ENCODE peak calls at places on chromosomes 6 and 20, in four cellular contexts. T is activated naive CD8-positive, alpha-beta T cell treated with anti-CD3 and anti-CD28 coated beads for 36 hours; I is T-helper 17 cell; J is left lung. H is an unnamed sample.
A peak's percentile ranks its signal among the peaks of the same experiment; 100 is the strongest.

GRCh38 chr20:15618912-15619311 is 954.3 kb downstream of the KIF16B start:
- DNase-seq in T (no peak), I (no peak), J (no peak), H (no peak)

GRCh38 chr6:168281826-168282225 is 37.8 kb downstream of the DACT2 start:
- DNase-seq in T (no peak), I (no peak), J (no peak), H (no peak)

GRCh38 chr20:37524859-37525708 is 2.6 kb downstream of the BLCAP start:
- DNase-seq in T (peak; percentile 26), I (no peak), J (no peak), H (no peak)

GRCh38 chr20:10271470-10272219 is 53.0 kb downstream of the SNAP25 start:
- DNase-seq in T (no peak), I (no peak), J (no peak), H (no peak)

GRCh38 chr20:33387177-33387576 is 14.1 kb downstream of the CDK5RAP1 start:
- DNase-seq in T (no peak), I (no peak), J (no peak), H (no peak)

GRCh38 chr6:41377071-41377470 is 41.7 kb downstream of the NCR2 start:
- DNase-seq in T (no peak), I (no peak), J (no peak), H (no peak)

GRCh38 chr6:132760256-132760655 is 2.6 kb upstream of the VNN2 start:
- DNase-seq in T (no peak), I (no peak), J (no peak), H (no peak)

GRCh38 chr6:16345449-16346330 is 107.3 kb downstream of the GMPR start:
- DNase-seq in T (no peak), I (no peak), J (no peak), H (peak; percentile 89)

GRCh38 chr6:32685603-32686002 is 19.1 kb upstream of the HLA-DQB1 start:
- DNase-seq in T (peak; percentile 29), I (peak; percentile 10), J (no peak), H (peak; percentile 13)

GRCh38 chr6:159395614-159396013 is 226.4 kb downstream of the FNDC1 start:
- DNase-seq in T (no peak), I (no peak), J (no peak), H (no peak)

GRCh38 chr20:45765980-45766379 is 25.7 kb downstream of the WFDC3 start:
- DNase-seq in T (no peak), I (no peak), J (no peak), H (no peak)

GRCh38 chr20:36854343-36855240 is 21.3 kb upstream of the TLDC2 start:
- DNase-seq in T (no peak), I (no peak), J (no peak), H (no peak)

GRCh38 chr6:23855497-23856116 is 270.4 kb upstream of the NRSN1 start:
- DNase-seq in T (no peak), I (no peak), J (no peak), H (no peak)

GRCh38 chr6:5556011-5556410 is 294.7 kb downstream of the FARS2 start:
- DNase-seq in T (no peak), I (no peak), J (no peak), H (peak; percentile 45)

GRCh38 chr20:63317601-63318291 is 24.8 kb downstream of the COL20A1 start:
- DNase-seq in T (no peak), I (peak; percentile 7), J (no peak), H (no peak)

GRCh38 chr20:36205026-36205425 is 31.3 kb upstream of the AAR2 start:
- DNase-seq in T (no peak), I (no peak), J (no peak), H (no peak)

GRCh38 chr20:32134026-32134425 is 24.5 kb downstream of the TM9SF4 start:
- DNase-seq in T (no peak), I (no peak), J (no peak), H (no peak)

GRCh38 chr6:135347887-135348286 is 149.7 kb downstream of the AHI1 start:
- DNase-seq in T (no peak), I (no peak), J (no peak), H (no peak)

GRCh38 chr6:136429681-136430080 is 120.5 kb downstream of the MAP7 start:
- DNase-seq in T (no peak), I (no peak), J (no peak), H (no peak)

GRCh38 chr6:115898246-115898645 is 162.4 kb downstream of the FRK start:
- DNase-seq in T (no peak), I (no peak), J (no peak), H (peak; percentile 32)

GRCh38 chr20:45407067-45407745 is 883 bp upstream of the DBNDD2 start:
- DNase-seq in T (peak; percentile 25), I (no peak), J (peak; percentile 38), H (no peak)

GRCh38 chr6:42616716-42617115 is 52.9 kb downstream of the UBR2 start:
- DNase-seq in T (no peak), I (no peak), J (no peak), H (peak; percentile 6)

GRCh38 chr20:10079964-10080363 is 45.2 kb downstream of the ANKEF1 start:
- DNase-seq in T (no peak), I (no peak), J (no peak), H (peak; percentile 73)

GRCh38 chr20:13221673-13222318 is 722 bp downstream of the ISM1 start:
- DNase-seq in T (peak; percentile 78), I (peak; percentile 47), J (peak; percentile 49), H (peak; percentile 29)

GRCh38 chr6:91149914-91150674 is 563.2 kb upstream of the MAP3K7 start:
- DNase-seq in T (no peak), I (no peak), J (no peak), H (no peak)

GRCh38 chr6:111486475-111486874 is 3.5 kb upstream of the REV3L start:
- DNase-seq in T (no peak), I (no peak), J (no peak), H (no peak)

GRCh38 chr6:101429291-101429690 is 35.8 kb downstream of the GRIK2 start:
- DNase-seq in T (no peak), I (no peak), J (no peak), H (peak; percentile 40)

GRCh38 chr6:138518054-138518453 is 18.8 kb upstream of the NHSL1 start:
- DNase-seq in T (no peak), I (no peak), J (no peak), H (no peak)

GRCh38 chr6:3471711-3472110 is 14.9 kb upstream of the SLC22A23 start:
- DNase-seq in T (no peak), I (no peak), J (peak; percentile 43), H (no peak)

GRCh38 chr6:1394591-1395463 is 5.5 kb downstream of the FOXF2 start:
- DNase-seq in T (no peak), I (no peak), J (no peak), H (no peak)

GRCh38 chr6:157430834-157431233 is 49.8 kb downstream of the ZDHHC14 start:
- DNase-seq in T (no peak), I (no peak), J (no peak), H (no peak)

GRCh38 chr6:169529931-169530761 is 171.7 kb downstream of the WDR27 start:
- DNase-seq in T (peak; percentile 49), I (no peak), J (peak; percentile 56), H (peak; percentile 35)

GRCh38 chr6:156599977-156600647 is 177.1 kb upstream of the ARID1B start:
- DNase-seq in T (no peak), I (no peak), J (no peak), H (no peak)

GRCh38 chr6:124190256-124190655 is 386.6 kb downstream of the NKAIN2 start:
- DNase-seq in T (no peak), I (no peak), J (no peak), H (no peak)

GRCh38 chr6:7901056-7901455 is 9.5 kb downstream of the TXNDC5 start:
- DNase-seq in T (no peak), I (no peak), J (no peak), H (no peak)

GRCh38 chr6:109295766-109296156 is 86.5 kb downstream of the CD164 start:
- DNase-seq in T (no peak), I (no peak), J (no peak), H (no peak)

H was measured in HCEC 1CT.